ENCODE peak calls at places on chromosomes 4 and X, in ten cellular contexts. M is MCF 10A, C is osteocyte, Y is fibroblast of pulmonary artery, J is GM23338, Z is pancreas, D is neural crest cell, W is body of pancreas, F is endothelial cell, B is breast epithelium. N is an unnamed sample.

GRCh38 chrX:134631404-134632346 is 26.6 kb downstream of the PLAC1 start:
- DNase-seq in F (no peak), Y (peak), D (no peak), C (peak), W (peak), J (no peak), B (no peak), M (peak), Z (no peak), N (no peak)

GRCh38 chr4:87375719-87376291 is 15.2 kb downstream of the HSD17B11 start:
- DNase-seq in Y (peak), B (no peak), Z (no peak), C (no peak), W (peak), D (no peak), M (peak), F (no peak), J (peak), N (no peak)

GRCh38 chr4:52958232-52958631 is 96.1 kb downstream of the RASL11B start:
- DNase-seq in J (no peak), W (no peak), D (no peak), Y (no peak), C (no peak), B (no peak), M (no peak), Z (no peak), F (no peak), N (no peak)

GRCh38 chr4:111602848-111603247 is 542.4 kb upstream of the FAM241A start:
- DNase-seq in Z (no peak), M (peak), W (no peak), C (no peak), Y (peak), B (no peak), F (no peak), D (no peak), J (peak), N (no peak)

GRCh38 chr4:79334341-79334740 is 8.5 kb upstream of the NAA11 start:
- DNase-seq in M (no peak), Y (no peak), Z (no peak), W (no peak), C (no peak), J (no peak), D (no peak), B (no peak), F (no peak), N (no peak)

GRCh38 chr4:84497220-84497834 is 1.8 kb downstream of the NKX6-1 start:
- DNase-seq in W (peak), D (no peak), M (no peak), F (no peak), B (no peak), C (no peak), Y (no peak), Z (peak), J (peak), N (no peak)

GRCh38 chr4:100517864-100518341 is at the start of gene EMCN:
- DNase-seq in M (no peak), J (no peak), Z (no peak), W (no peak), B (no peak), D (no peak), Y (peak), C (no peak), F (peak), N (no peak)

GRCh38 chrX:21374994-21375794 is 976 bp downstream of the CNKSR2 start:
- DNase-seq in J (peak), F (peak), B (no peak), Y (no peak), D (peak), C (no peak), Z (peak), W (no peak), M (no peak), N (no peak)

GRCh38 chr4:119735136-119735770 is 106.6 kb upstream of the PDE5A start:
- DNase-seq in Z (no peak), B (no peak), Y (peak), J (no peak), M (peak), D (no peak), W (no peak), F (no peak), C (no peak), N (peak)

GRCh38 chrX:20212486-20213089 is 54.1 kb downstream of the RPS6KA3 start:
- DNase-seq in Z (no peak), J (no peak), B (no peak), W (no peak), D (no peak), C (no peak), M (no peak), F (no peak), Y (no peak), N (no peak)

GRCh38 chr4:178316211-178316610 is 874.0 kb upstream of the AGA start:
- DNase-seq in W (no peak), J (no peak), M (no peak), D (no peak), Y (no peak), C (no peak), F (no peak), B (no peak), Z (no peak), N (no peak)

GRCh38 chr4:613126-613525 is 12.2 kb upstream of the PDE6B start:
- DNase-seq in D (no peak), F (no peak), B (peak), Z (no peak), M (no peak), Y (no peak), C (no peak), J (no peak), W (no peak), N (no peak)

GRCh38 chrX:152177497-152178269 is 39.3 kb upstream of the MAGEA10 start:
- DNase-seq in Y (no peak), F (no peak), B (no peak), W (no peak), Z (no peak), J (no peak), C (no peak), M (peak), D (no peak), N (no peak)

GRCh38 chr4:13888112-13888511 is 260.6 kb upstream of the BOD1L1 start:
- DNase-seq in Y (peak), F (no peak), B (no peak), J (no peak), D (no peak), C (no peak), Z (no peak), M (peak), W (no peak), N (peak)

GRCh38 chrX:76172325-76172887 is 456 bp upstream of the PBDC1 start:
- DNase-seq in W (no peak), B (no peak), Y (no peak), M (no peak), D (no peak), Z (no peak), J (no peak), F (no peak), C (no peak), N (no peak)

GRCh38 chr4:76931576-76932276 is 17.8 kb upstream of the SEPTIN11 start:
- DNase-seq in Z (no peak), Y (no peak), F (no peak), C (no peak), B (no peak), D (no peak), J (no peak), W (no peak), M (no peak), N (no peak)

GRCh38 chrX:94288325-94288724 is 614.3 kb downstream of the FAM133A start:
- DNase-seq in W (no peak), B (no peak), Z (no peak), M (peak), F (no peak), J (peak), D (no peak), C (no peak), Y (no peak), N (no peak)

GRCh38 chr4:41633321-41633720 is 95.4 kb downstream of the LIMCH1 start:
- DNase-seq in Y (no peak), J (no peak), C (no peak), M (no peak), Z (no peak), W (no peak), F (no peak), B (no peak), D (no peak), N (no peak)

GRCh38 chr4:188879598-188879997 is 740.4 kb downstream of the TRIML1 start:
- DNase-seq in W (no peak), Z (no peak), F (no peak), Y (no peak), C (no peak), B (no peak), M (no peak), D (no peak), J (no peak), N (no peak)

GRCh38 chr4:176156656-176157055 is 38.7 kb downstream of the SPATA4 start:
- DNase-seq in W (no peak), Y (peak), J (no peak), F (no peak), B (no peak), D (no peak), Z (no peak), C (no peak), M (peak), N (no peak)

GRCh38 chrX:103197721-103198306 is 17.1 kb upstream of the BEX4 start:
- DNase-seq in F (no peak), D (no peak), J (no peak), C (no peak), M (peak), Y (peak), Z (no peak), B (no peak), W (no peak), N (no peak)

GRCh38 chr4:102429553-102429952 is 71.6 kb upstream of the NFKB1 start:
- DNase-seq in B (no peak), Z (no peak), Y (peak), F (no peak), D (no peak), J (no peak), C (no peak), W (no peak), M (peak), N (peak)

GRCh38 chrX:31038585-31039326 is 33.1 kb downstream of the FTHL17 start:
- DNase-seq in Y (peak), B (no peak), D (peak), J (peak), F (peak), Z (no peak), M (peak), W (peak), C (no peak), N (peak)

GRCh38 chr4:109701566-109702399 is 1.5 kb downstream of the CASP6 start:
- DNase-seq in Y (peak), M (peak), C (no peak), Z (no peak), D (no peak), W (peak), J (peak), F (peak), B (no peak), N (no peak)

GRCh38 chrX:47637546-47638195 is 7.9 kb upstream of the CFP start:
- DNase-seq in Y (no peak), J (peak), B (no peak), D (no peak), F (no peak), W (peak), M (no peak), Z (no peak), C (no peak), N (no peak)

DNA sequence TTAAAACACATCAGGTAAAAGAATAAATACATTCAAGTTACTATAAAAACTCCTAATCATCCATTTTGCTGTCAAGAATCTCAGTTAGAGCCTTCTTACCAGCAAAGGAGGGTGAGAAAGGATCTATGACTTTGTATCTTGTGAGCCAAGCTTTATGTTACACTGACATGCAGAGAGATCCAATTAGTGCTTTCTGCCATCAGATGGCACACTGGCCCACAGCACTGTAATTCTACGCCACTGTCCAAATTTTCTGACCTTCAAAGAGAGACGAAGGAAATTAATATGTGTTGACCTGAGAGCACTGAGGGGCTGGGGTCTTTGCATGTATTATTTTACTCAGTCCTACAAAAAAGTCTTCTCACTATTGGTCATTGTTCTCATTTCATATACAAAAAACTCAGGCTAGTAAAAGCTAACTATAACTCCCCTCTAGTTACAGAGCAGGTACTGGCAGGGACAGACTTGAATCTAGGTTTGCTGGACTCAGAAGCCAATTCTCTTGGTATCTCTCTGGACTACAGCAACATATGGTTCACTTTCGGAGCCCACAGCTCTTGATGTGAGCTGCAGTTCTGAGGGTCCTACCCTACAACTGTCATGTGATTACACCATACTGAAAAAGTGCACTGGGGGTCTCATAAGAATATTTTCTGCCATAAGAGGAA is 157.6 kb downstream of the NR3C2 start:
- DNase-seq in C (no peak), W (peak), M (peak), Z (no peak), B (no peak), D (no peak), Y (no peak), F (no peak), J (peak), N (no peak)
- TF ChIP-seq CTCF in C (no peak), W (peak), M (peak), Z (no peak), B (no peak), D (no peak), Y (no peak), F (no peak), J (peak), N (no peak)

DNA sequence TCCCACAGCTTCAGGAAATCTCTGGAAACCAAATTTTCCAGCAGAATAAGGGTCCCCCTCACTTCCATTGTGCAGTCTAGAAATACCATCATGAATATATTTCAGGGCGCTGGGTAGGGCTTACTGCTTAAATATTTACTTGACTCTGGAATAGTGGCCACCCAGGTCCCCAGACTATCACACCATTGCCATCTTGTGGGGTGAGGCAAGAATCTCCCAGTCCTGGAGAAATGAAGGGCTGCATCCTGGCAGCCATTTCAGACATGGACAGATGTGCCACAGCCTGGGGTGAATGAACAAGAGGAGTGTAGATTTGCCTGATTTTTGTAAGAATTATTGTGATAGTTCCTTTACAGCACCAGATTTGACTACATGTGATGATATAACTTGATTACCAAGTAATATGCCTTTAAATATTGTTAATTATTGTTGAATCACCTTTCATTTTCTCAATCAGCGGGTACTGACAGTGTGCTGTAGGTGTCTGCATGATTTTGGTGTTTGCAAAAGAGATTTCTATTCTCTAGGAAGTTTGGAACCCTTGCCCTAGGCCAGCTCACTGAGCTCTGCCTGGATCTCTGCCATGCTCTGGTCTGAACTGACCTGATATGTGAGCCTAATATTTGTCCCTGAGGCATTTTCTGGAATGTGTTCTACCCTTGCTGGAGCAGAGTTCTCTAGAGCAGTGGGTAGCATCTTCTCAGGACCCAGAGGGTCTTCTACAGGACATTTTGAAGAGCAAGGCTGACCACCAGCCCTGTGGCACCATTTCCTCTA is 183.4 kb downstream of the KIT start:
- DNase-seq in Z (no peak), F (no peak), W (no peak), D (no peak), M (peak), J (no peak), Y (peak), B (no peak), C (no peak), N (no peak)
- TF ChIP-seq CTCF in Z (no peak), F (no peak), W (no peak), D (no peak), M (no peak), J (peak), Y (no peak), B (no peak), C (peak), N (no peak)

DNA sequence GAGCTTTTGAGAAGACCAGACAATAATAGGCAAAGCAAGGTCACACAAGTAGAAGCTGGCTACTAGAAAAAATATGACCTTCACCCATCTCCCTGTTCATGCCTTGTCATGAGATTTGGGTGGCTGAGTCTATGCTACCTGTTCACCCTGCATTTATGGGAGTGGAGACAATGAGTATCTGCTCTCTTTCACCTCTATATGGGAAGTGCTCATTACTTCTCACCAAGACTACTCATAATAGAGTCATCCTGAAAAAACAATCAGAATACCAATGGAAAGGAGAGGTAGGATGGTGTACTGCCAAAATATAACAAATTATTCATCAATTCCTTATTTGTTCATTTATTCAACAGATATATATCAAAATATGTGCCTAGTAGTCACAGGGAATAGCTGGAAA is 921.8 kb upstream of the INTU start:
- DNase-seq in J (no peak), M (no peak), F (no peak), B (no peak), C (no peak), W (no peak), Z (no peak), D (no peak), Y (no peak), N (no peak)
- TF ChIP-seq CTCF in J (no peak), M (no peak), F (no peak), B (no peak), C (no peak), W (no peak), Z (no peak), D (no peak), Y (no peak), N (no peak)

DNA sequence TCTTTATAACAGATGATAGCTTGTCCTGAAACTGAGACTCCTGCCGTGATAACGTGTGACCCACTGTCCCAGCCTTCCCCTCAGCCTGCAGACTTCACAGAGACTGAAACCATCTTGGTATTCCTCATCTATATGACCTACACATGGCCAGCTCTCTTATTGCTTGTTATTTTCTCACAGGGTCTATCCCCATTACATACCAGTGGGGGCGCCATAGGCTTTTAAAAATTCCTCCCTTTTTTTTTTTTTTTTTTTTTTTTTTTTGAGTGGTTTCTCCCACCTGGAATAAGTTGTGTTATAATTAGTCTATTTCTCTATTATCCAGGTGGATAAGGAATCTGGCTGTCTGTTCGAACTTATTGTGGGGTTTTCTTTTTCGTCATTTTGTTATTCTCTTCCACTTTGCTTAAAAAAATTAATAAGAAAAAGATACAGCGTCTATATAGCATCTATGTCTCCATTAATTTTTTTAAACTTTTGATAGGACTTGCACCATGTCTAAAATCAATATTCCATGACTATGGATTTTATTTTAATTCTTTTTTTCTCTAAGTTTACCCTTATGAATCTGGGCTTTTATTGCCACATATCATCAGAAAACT is 47.2 kb downstream of the GYG2 start:
- DNase-seq in M (peak), C (no peak), W (no peak), J (peak), Y (peak), B (no peak), D (no peak), F (no peak), Z (no peak), N (no peak)
- TF ChIP-seq CTCF in M (peak), C (peak), W (peak), J (peak), Y (peak), B (no peak), D (peak), F (peak), Z (peak), N (peak)

GRCh38 chr4:78171482-78171881 is 114.4 kb downstream of the FRAS1 start:
- DNase-seq in D (no peak), M (no peak), J (peak), C (no peak), B (no peak), F (no peak), W (no peak), Z (no peak), Y (no peak), N (no peak)
- TF ChIP-seq CTCF in D (no peak), M (no peak), J (peak), C (no peak), B (no peak), F (no peak), W (no peak), Z (no peak), Y (no peak), N (no peak)

GRCh38 chr4:121675715-121676114 is 21.1 kb downstream of the ANXA5 start:
- DNase-seq in Y (peak), W (no peak), J (peak), M (no peak), Z (no peak), F (no peak), D (no peak), B (no peak), C (no peak), N (no peak)
- TF ChIP-seq CTCF in Y (peak), W (peak), J (peak), M (no peak), Z (no peak), F (no peak), D (peak), B (no peak), C (peak), N (no peak)

GRCh38 chrX:19912-20571 is 261.1 kb upstream of the PLCXD1 start:
- DNase-seq in D (no peak), M (no peak), Y (no peak), F (no peak), C (peak), W (no peak), J (peak), Z (no peak), B (peak), N (peak)
- TF ChIP-seq CTCF in D (no peak), M (no peak), Y (no peak), F (no peak), C (peak), W (no peak), J (no peak), Z (no peak), B (no peak), N (no peak)

DNA sequence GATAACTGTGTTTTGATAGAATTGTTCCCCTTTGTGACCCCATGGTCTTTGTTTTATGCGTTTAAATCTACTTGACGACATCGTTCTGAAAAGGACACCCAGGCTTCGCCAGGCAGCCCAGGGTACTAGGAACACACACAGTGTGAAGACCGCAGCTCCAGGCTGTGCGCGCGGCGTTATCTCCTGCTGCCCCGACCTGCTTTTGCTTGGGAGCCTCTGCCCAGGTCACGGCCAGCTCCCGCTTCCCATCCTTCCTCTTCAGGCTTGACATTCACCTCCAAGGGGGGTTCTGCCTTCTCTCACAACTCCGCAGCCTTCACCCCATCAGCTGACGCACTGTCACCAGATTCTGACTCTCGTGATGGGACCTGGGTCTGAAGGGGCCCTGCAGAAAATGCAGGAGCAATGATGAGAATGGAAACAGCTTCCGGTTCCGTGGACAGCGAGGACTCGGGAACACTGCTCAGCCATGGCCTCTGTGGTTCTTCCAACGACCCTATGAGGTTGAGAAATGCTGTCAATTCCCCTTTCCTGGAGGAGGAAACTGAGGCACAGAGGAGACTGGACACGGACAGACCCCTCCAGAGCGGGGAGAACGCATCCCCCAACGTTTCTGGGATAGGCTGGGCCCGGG is 536 bp upstream of the HTRA3 start:
- DNase-seq in J (no peak), D (no peak), Y (no peak), Z (no peak), C (no peak), W (no peak), M (no peak), F (no peak), B (no peak), N (no peak)
- TF ChIP-seq CTCF in J (no peak), D (no peak), Y (no peak), Z (no peak), C (no peak), W (no peak), M (no peak), F (no peak), B (no peak), N (no peak)